ENCODE peak calls at places on chromosomes 5 and 9, in five cellular contexts. K is heart right ventricle, S is EH, G is HL-60, J is GM04504. Q is an unnamed sample.

GRCh38 chr5:102528600-102528999 is 29.8 kb upstream of the SLCO6A1 start:
- DNase-seq in K (no peak), G (no peak), J (no peak), S (no peak), Q (no peak)

GRCh38 chr5:71974165-71974564 is 133.1 kb upstream of the MAP1B start:
- DNase-seq in G (no peak), K (peak; percentile 11), J (no peak), S (no peak), Q (no peak)

GRCh38 chr5:51622161-51622790 is 239.0 kb downstream of the ISL1 start:
- DNase-seq in G (no peak), J (no peak), K (no peak), S (no peak), Q (no peak)

GRCh38 chr5:61964199-61964598 is 341.8 kb upstream of the KIF2A start:
- DNase-seq in J (no peak), S (peak; percentile 37), K (no peak), G (no peak), Q (peak; percentile 33)

GRCh38 chr9:90517103-90517502 is 125.5 kb downstream of the DIRAS2 start:
- DNase-seq in S (no peak), K (no peak), J (no peak), G (no peak), Q (no peak)

GRCh38 chr9:136089697-136090045 is 5.4 kb downstream of the NACC2 start:
- DNase-seq in J (no peak), K (no peak), S (peak; percentile 55), G (no peak), Q (peak; percentile 50)

GRCh38 chr5:178068293-178068692 is 45.0 kb upstream of the N4BP3 start:
- DNase-seq in S (no peak), G (no peak), J (no peak), K (no peak), Q (no peak)

GRCh38 chr9:104854613-104855012 is 73.3 kb downstream of the ABCA1 start:
- DNase-seq in G (no peak), K (no peak), S (no peak), J (no peak), Q (no peak)

GRCh38 chr5:126794157-126794828 is 17.4 kb downstream of the LMNB1 start:
- DNase-seq in S (no peak), J (no peak), K (no peak), G (no peak), Q (no peak)

GRCh38 chr9:129307227-129307970 is 129.3 kb upstream of the IER5L start:
- DNase-seq in K (no peak), S (no peak), J (no peak), G (no peak), Q (no peak)

GRCh38 chr5:169893586-169893985 is 86.7 kb downstream of the INSYN2B start:
- DNase-seq in J (no peak), K (no peak), S (peak; percentile 60), G (no peak), Q (peak; percentile 71)

GRCh38 chr5:74685979-74686631 is 1.1 kb downstream of the HEXB start:
- DNase-seq in K (peak; percentile 28), J (no peak), G (peak; percentile 74), S (peak; percentile 61), Q (no peak)

GRCh38 chr9:108049026-108049591 is 559.5 kb upstream of the KLF4 start:
- DNase-seq in S (peak; percentile 97), G (no peak), J (peak; percentile 90), K (no peak), Q (peak; percentile 95)

GRCh38 chr9:33081128-33081851 is 4.8 kb upstream of the SMU1 start:
- DNase-seq in J (peak; percentile 61), K (peak; percentile 82), S (peak; percentile 87), G (peak; percentile 86), Q (peak; percentile 88)

GRCh38 chr5:43973318-43973717 is 370.3 kb downstream of the NNT start:
- DNase-seq in G (peak; percentile 35), J (no peak), S (no peak), K (no peak), Q (no peak)

GRCh38 chr5:180353226-180353962 is at the start of gene GFPT2:
- DNase-seq in S (peak; percentile 77), K (peak; percentile 70), G (peak; percentile 2), J (peak; percentile 62), Q (peak; percentile 70)

GRCh38 chr5:68419637-68420452 is 204.3 kb downstream of the PIK3R1 start:
- DNase-seq in K (no peak), G (no peak), J (no peak), S (peak; percentile 50), Q (no peak)

GRCh38 chr9:91839926-91840464 is 110.0 kb downstream of the ROR2 start:
- DNase-seq in J (no peak), G (no peak), S (no peak), K (no peak), Q (no peak)

GRCh38 chr9:34628656-34629491 is at the start of gene ARID3C:
- DNase-seq in G (no peak), J (no peak), K (no peak), S (no peak), Q (peak; percentile 17)

GRCh38 chr5:146753618-146754123 is 124.9 kb downstream of the PPP2R2B start:
- DNase-seq in J (no peak), G (no peak), K (no peak), S (no peak), Q (no peak)

GRCh38 chr5:138762110-138762509 is 8.9 kb downstream of the CTNNA1 start:
- DNase-seq in K (no peak), G (no peak), J (no peak), S (no peak), Q (no peak)

GRCh38 chr5:143931389-143931984 is 119.5 kb downstream of the HMHB1 start:
- DNase-seq in K (peak; percentile 7), S (no peak), G (no peak), J (no peak), Q (peak; percentile 35)

GRCh38 chr9:130282000-130282700 is 16.6 kb downstream of the HMCN2 start:
- DNase-seq in K (no peak), G (no peak), J (no peak), S (no peak), Q (no peak)

GRCh38 chr5:172713113-172713808 is 57.7 kb downstream of the DUSP1 start:
- DNase-seq in J (no peak), S (peak; percentile 45), K (peak; percentile 60), G (peak; percentile 23), Q (peak; percentile 44)

GRCh38 chr9:14313951-14314423 is at the start of gene NFIB:
- DNase-seq in J (no peak), G (no peak), K (peak; percentile 58), S (peak; percentile 19), Q (peak; percentile 63)